ENCODE peak calls at places on chromosomes 4 and X, in four cellular contexts. T is cardiac fibroblast, H is AG09309, Y is PC-3. G is an unnamed sample.

GRCh38 chr4:119337010-119337409 is 15.1 kb upstream of the FABP2 start:
- DNase-seq in T (no peak), H (no peak), Y (no peak), G (peak)

GRCh38 chr4:178027796-178028195 is 585.6 kb upstream of the AGA start:
- DNase-seq in T (no peak), H (no peak), Y (no peak), G (no peak)

GRCh38 chr4:142883433-142883832 is 37.3 kb upstream of the INPP4B start:
- DNase-seq in T (peak), H (no peak), Y (peak), G (peak)

GRCh38 chrX:36978886-36979285 is 29.3 kb upstream of the FAM47C start:
- DNase-seq in T (no peak), H (no peak), Y (peak), G (peak)

GRCh38 chr4:104589264-104589868 is 94.7 kb upstream of the CXXC4 start:
- DNase-seq in T (no peak), H (no peak), Y (no peak), G (no peak)

GRCh38 chrX:115360220-115360781 is 70.8 kb downstream of the LUZP4 start:
- DNase-seq in T (no peak), H (no peak), Y (no peak), G (peak)

GRCh38 chr4:78627046-78627965 is 75.7 kb downstream of the ANXA3 start:
- DNase-seq in T (no peak), H (no peak), Y (peak), G (no peak)

GRCh38 chrX:68428431-68428830 is 4.9 kb downstream of the OPHN1 start:
- DNase-seq in T (peak), H (no peak), Y (peak), G (peak)

GRCh38 chr4:122896270-122896669 is 26.1 kb downstream of the NUDT6 start:
- DNase-seq in T (no peak), H (no peak), Y (no peak), G (no peak)

GRCh38 chr4:173934201-173934600 is 349.3 kb downstream of the FBXO8 start:
- DNase-seq in T (peak), H (no peak), Y (no peak), G (no peak)

DNA sequence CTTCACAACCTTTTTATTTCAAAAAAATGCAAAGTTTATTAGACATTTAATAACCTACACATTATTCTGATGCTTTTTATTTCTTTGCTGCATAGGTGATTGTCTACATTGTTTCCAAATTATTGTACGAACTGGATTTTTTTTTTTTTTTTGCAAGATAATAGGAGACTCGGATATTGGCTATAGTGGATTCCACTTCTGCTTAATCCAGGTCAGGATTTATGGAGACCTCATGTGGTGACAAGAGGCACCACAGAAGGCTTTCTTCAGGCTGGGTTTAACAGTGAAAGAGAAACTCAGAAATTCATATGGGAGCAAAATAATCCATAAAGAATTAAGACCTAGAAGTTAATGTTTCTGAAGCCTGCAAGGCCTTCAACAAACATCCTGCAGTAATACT is 2.4 kb upstream of the SLIT2 start:
- DNase-seq in T (peak), H (no peak), Y (peak), G (peak)
- TF ChIP-seq CTCF in T (peak), H (peak), Y (peak), G (peak)

GRCh38 chrX:2828404-2829065 is at the start of gene GYG2:
- DNase-seq in T (peak), H (no peak), Y (no peak), G (peak)
- H3K4me3 ChIP-seq in T (peak), H (peak), Y (no peak), G (peak)

DNA sequence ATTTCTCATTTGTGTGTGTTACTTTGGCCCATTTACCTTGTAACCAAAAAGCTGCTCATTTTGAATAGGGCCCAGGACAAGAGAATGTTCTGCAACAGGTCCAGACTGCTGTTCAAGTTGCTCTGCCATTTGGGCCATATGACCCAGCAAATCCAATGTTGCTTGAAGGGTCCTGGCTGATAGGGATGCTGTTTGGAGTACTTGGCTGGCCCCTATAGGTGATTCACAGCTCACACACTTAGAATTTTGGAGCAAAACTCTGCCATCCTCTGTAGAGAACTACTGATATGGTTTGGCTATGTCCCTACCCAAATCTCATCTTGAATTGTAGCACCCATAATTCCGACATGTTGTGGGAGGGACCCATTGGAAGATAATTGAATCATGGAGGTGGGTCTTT is 131.5 kb downstream of the AASDH start:
- DNase-seq in T (peak), H (no peak), Y (no peak), G (peak)
- TF ChIP-seq CTCF in T (no peak), H (no peak), Y (no peak), G (no peak)

GRCh38 chr4:65386927-65387326 is 283.4 kb downstream of the EPHA5 start:
- DNase-seq in T (no peak), H (no peak), Y (no peak), G (no peak)
- H3K4me3 ChIP-seq in T (no peak), H (no peak), Y (no peak), G (no peak)

GRCh38 chr4:3286335-3287175 is 6.3 kb upstream of the RGS12 start:
- DNase-seq in T (no peak), H (no peak), Y (no peak), G (no peak)

GRCh38 chr4:3287271-3287971 is 5.4 kb upstream of the RGS12 start:
- DNase-seq in T (no peak), H (no peak), Y (no peak), G (no peak)

GRCh38 chr4:3283916-3284315 is 8.9 kb upstream of the RGS12 start:
- DNase-seq in T (no peak), H (no peak), Y (peak), G (no peak)

GRCh38 chr4:3284734-3285557 is 7.9 kb upstream of the RGS12 start:
- DNase-seq in T (no peak), H (no peak), Y (no peak), G (no peak)

DNA sequence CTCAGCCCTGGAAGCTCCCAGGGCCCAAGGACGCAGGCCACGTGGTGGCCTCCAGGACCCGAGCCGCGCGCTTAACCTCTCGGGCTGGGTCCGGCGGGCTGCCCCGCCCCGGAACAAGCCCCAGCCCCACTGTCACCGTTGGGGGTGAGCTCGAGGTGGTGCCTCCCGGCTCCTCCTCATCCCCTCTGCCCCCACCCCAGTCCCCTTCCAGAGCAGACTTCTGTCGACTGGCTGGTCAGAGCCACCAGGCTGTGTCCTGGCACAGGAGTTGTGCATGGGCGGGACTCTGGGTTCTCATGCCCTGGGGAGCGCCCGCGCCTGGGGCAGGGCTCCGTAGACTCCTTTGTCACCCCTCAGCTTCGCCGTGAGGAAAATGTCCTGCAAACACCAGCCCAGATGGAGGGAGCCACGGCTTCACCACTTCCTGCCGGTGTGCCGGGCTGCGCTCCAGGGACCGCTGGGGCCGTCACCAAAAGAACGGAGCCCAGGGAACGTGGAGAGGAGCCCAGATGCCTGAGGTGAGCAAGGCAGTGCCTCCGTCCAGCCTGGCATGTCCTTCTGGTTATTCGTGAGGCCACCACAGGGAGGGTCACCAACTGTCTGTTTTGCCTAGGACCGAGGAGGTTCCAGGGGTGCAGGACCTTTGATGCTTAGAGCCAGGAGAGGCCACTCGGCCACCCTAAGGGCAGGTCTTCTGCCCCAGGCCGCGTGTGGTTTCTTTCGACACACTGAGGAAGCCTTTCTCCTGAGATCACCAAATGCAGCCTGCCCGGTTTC is 7.1 kb upstream of the RGS12 start:
- DNase-seq in T (peak), H (peak), Y (peak), G (peak)
- TF ChIP-seq CTCF in T (no peak), H (no peak), Y (no peak), G (no peak)

DNA sequence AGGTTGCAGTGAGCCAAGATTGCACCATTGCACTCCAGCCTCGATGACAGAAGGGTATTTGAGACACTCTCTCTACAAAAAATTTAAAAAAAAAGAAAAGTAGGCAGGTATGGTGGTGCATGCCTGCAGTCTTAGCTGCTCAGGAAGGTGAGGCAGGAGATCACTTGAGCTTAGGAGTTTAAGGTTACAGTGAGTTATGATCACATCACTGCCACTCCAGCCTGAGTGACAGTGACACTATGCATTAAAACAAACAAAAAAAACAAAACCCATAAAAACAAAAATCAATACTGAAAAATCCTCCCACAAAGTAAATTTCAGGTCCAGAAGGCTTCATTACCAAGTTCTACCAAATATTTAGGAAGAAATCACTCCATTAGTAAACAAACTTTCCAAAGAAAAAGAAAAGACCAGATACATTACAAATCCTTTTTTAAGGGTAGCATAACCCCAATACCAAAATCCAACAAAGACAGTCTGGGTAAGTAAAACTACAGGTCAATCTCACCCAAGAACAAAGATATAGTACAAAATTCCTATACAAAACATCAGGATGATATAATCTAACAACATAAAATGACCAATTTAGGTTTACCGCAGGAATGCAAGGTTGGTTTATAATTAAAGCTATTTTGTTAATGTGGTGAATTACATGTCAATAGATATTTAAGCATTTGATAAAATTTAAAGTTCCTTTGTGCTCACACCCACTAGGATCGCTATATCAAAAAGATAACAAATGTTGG is 11.7 kb downstream of the NELFA start:
- DNase-seq in T (no peak), H (no peak), Y (peak), G (no peak)
- H3K4me3 ChIP-seq in T (no peak), H (no peak), Y (no peak), G (no peak)

DNA sequence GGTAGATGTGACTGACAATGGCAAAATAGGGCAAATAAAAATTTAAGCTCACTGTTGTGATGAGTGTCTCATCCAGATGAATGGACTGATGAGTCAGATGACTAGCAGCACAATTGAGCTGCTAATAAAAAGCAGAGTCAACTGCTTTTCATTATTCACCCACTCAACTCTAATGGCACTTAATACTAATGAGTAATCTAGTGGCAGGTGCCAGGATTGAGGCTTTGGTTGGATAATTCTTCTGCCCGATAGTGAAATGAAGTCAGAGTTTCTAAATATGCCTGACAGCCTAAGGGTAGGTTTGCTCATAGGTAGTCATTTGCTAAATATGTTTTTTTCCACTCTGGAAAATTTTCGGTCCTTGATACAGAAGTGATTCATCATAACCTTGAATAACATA is 10.4 kb downstream of the OGT start:
- DNase-seq in T (peak), H (peak), Y (peak), G (peak)
- TF ChIP-seq CTCF in T (no peak), H (no peak), Y (no peak), G (no peak)

G was measured in fibroblast of the aortic adventitia.